ENCODE peak calls at places on chromosomes 11 and 22, in four cellular contexts. Z is fibroblast of mammary gland, B is lung, J is fibroblast of lung. N is an unnamed sample.

GRCh38 chr11:72788250-72788649 is 5.6 kb downstream of the STARD10 start:
- DNase-seq in B (no peak), J (no peak), Z (no peak), N (no peak)

GRCh38 chr11:88293931-88294330 is 43.6 kb downstream of the CTSC start:
- DNase-seq in J (peak; percentile 72), B (no peak), Z (peak; percentile 65), N (no peak)

GRCh38 chr11:26649884-26650283 is 72.0 kb downstream of the SLC5A12 start:
- DNase-seq in Z (peak; percentile 86), B (peak; percentile 65), J (peak; percentile 55), N (peak; percentile 80)

GRCh38 chr11:69295079-69295994 is 1.4 kb downstream of the MYEOV start:
- DNase-seq in J (no peak), Z (no peak), B (no peak), N (no peak)

GRCh38 chr11:109123811-109124787 is 297.9 kb upstream of the C11orf87 start:
- DNase-seq in J (peak; percentile 54), B (no peak), Z (peak; percentile 8), N (peak; percentile 55)

GRCh38 chr11:61152816-61153592 is 8.2 kb downstream of the VPS37C start:
- DNase-seq in J (peak; percentile 86), B (no peak), Z (peak; percentile 54), N (peak; percentile 78)

GRCh38 chr11:86559311-86559945 is 113.0 kb downstream of the ME3 start:
- DNase-seq in J (peak; percentile 89), Z (peak; percentile 90), B (no peak), N (peak; percentile 94)

GRCh38 chr11:132941024-132941646 is 591.2 kb downstream of the OPCML start:
- DNase-seq in B (no peak), Z (peak; percentile 23), J (peak; percentile 26), N (peak; percentile 42)

GRCh38 chr11:86484795-86485166 is 110.1 kb downstream of the CCDC81 start:
- DNase-seq in Z (peak; percentile 27), B (no peak), J (peak; percentile 35), N (no peak)

GRCh38 chr11:84384637-84385227 is 1098.6 kb upstream of the CCDC90B start:
- DNase-seq in B (peak; percentile 33), J (peak; percentile 30), Z (peak; percentile 66), N (peak; percentile 77)

GRCh38 chr22:30790366-30790765 is 95.7 kb downstream of the OSBP2 start:
- DNase-seq in J (peak; percentile 26), B (no peak), Z (peak; percentile 10), N (no peak)

GRCh38 chr11:64081663-64082442 is 46.1 kb downstream of the FLRT1 start:
- DNase-seq in B (no peak), Z (no peak), J (no peak), N (no peak)

GRCh38 chr11:57155838-57156583 is 25.7 kb upstream of the LRRC55 start:
- DNase-seq in B (no peak), Z (no peak), J (no peak), N (peak; percentile 6)

GRCh38 chr22:43253839-43254238 is 66.9 kb upstream of the TTLL12 start:
- DNase-seq in J (no peak), Z (no peak), B (no peak), N (no peak)

GRCh38 chr11:120186799-120187591 is 23.8 kb upstream of the OAF start:
- DNase-seq in Z (peak; percentile 77), J (peak; percentile 59), B (no peak), N (no peak)

GRCh38 chr22:46803031-46803880 is 40.8 kb downstream of the TBC1D22A start:
- DNase-seq in Z (peak; percentile 24), J (peak; percentile 14), B (peak; percentile 65), N (peak; percentile 24)

GRCh38 chr22:39309364-39309861 is 10.0 kb downstream of the RPL3 start:
- DNase-seq in Z (no peak), B (no peak), J (no peak), N (no peak)
- TF ChIP-seq CTCF in Z (peak; percentile 27), B (no peak), J (peak; percentile 9), N (peak; percentile 15)

DNA sequence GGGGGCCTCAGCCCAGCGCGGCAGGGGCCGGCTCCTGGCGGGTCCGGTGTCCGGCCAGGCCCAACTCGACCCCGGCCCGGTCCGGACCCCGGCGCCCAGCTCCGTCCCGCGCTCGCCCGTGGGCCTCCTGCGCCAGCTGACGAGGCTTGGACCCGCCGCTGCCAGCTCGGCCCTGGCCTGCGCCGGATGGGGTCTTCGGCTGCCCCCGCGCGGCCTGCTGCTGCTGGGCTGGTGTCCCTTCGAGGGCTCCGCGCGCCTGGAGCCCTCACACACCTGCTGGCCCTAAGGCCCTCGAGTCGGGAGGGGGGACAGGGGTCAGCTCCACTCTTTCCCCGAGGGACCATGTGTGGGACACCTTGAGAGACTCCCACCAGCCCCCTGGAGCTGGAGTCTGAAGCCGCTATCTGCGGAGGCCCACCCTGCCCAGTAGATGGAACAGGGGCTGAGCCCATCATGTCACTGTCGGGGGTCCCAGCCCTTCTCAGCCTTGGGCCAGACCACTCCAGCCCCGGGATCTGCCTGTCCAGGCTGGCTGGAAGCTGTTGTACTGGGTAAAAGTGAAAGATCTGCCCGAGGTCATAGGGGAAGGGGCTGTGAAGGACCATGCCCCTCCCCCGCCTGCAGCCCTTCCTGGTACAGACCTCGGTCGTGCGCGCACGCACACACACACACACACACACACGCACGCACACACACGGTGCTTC is 768 bp upstream of the CDKN1C start:
- DNase-seq in Z (peak; percentile 13), B (no peak), J (peak; percentile 35), N (peak; percentile 13)
- H3K4me3 ChIP-seq in Z (no peak overlapping the region), B (peak overlapping the region; percentile 5), J (no peak overlapping the region), N (peak overlapping the region; percentile 40)

DNA sequence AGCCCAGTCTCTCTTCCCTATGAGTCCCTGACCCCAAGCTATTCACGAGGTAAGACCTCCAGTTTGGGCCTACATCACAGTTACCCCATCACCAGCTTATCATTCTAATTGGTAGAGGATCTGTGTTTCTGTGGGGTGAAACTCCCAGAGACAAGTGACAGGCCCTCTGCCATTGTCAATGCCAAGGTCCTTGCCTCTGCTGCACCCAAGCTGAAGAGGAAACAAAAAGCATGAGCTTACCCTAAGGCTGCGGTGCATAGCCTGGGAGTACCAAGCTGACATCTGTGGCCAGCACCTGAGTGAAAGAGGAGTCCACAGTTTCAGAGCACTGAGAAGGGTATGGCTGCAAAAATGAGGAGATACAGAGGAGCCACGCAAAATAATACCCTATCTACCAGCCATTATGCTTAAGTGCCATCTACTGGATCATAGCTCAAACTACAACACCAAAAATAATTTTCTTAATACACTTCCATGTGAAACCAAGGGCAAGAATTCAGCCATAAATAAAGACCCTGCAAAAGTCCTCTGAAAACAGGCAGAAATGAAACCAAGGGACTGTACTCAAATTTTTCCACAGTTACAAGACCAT is 62.3 kb upstream of the ANO5 start:
- DNase-seq in Z (no peak), J (no peak), B (no peak), N (no peak)
- TF ChIP-seq CTCF in Z (peak; percentile 8), J (no peak), B (no peak), N (no peak)

DNA sequence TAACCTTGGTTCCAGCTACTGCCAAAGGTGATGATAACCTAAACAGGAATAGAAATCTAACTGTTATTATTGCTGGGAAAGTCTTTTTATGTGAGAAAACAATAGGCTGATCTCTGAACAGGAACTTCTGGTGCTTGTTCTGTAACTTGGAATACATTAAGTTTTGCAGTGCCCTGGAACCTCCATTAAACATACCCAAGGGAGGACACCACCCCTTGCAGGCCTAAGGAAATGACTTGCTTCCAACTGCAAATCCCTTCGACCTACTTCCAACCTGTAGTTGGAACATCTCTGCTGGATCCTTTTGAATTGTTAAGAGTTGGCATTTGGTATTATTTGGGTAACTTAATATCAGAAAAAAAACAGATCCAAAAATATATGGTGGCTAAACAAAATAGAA is 188.4 kb upstream of the API5 start:
- DNase-seq in Z (no peak), J (no peak), B (no peak), N (no peak)
- H3K4me3 ChIP-seq in Z (no peak overlapping the region), J (no peak overlapping the region), B (no peak overlapping the region), N (no peak overlapping the region)

GRCh38 chr22:37331811-37332536 is 49.7 kb downstream of the CYTH4 start:
- DNase-seq in Z (no peak), J (no peak), B (no peak), N (no peak)

GRCh38 chr22:37329239-37330140 is 47.2 kb downstream of the CYTH4 start:
- DNase-seq in Z (peak; percentile 83), J (peak; percentile 62), B (no peak), N (no peak)

GRCh38 chr22:37328017-37328416 is 45.7 kb downstream of the CYTH4 start:
- DNase-seq in Z (peak; percentile 92), J (peak; percentile 92), B (no peak), N (peak; percentile 56)

GRCh38 chr22:37331034-37331428 is 48.7 kb downstream of the CYTH4 start:
- DNase-seq in J (peak; percentile 79), Z (peak; percentile 78), B (no peak), N (peak; percentile 51)

GRCh38 chr22:37330200-37331033 is 48.1 kb downstream of the CYTH4 start:
- DNase-seq in B (no peak), J (peak; percentile 91), Z (peak; percentile 93), N (peak; percentile 61)
- TF ChIP-seq CTCF in B (no peak), J (no peak), Z (peak; percentile 30), N (no peak)

GRCh38 chr22:18145676-18146388 is 4.1 kb upstream of the USP18 start:
- DNase-seq in J (no peak), Z (no peak), B (peak; percentile 36), N (no peak)
- H3K4me3 ChIP-seq in J (no peak overlapping the region), Z (no peak overlapping the region), B (no peak overlapping the region), N (no peak overlapping the region)

GRCh38 chr11:44324222-44324621 is 14.3 kb upstream of the ALX4 start:
- DNase-seq in B (no peak), J (no peak), Z (no peak), N (no peak)

GRCh38 chr11:44325698-44326097 is 15.8 kb upstream of the ALX4 start:
- DNase-seq in J (no peak), B (no peak), Z (no peak), N (no peak)

GRCh38 chr11:44324787-44325525 is 15.0 kb upstream of the ALX4 start:
- DNase-seq in Z (no peak), J (no peak), B (no peak), N (no peak)

GRCh38 chr11:44327730-44328691 is 18.1 kb upstream of the ALX4 start:
- DNase-seq in Z (no peak), B (no peak), J (no peak), N (no peak)

GRCh38 chr11:44326615-44327475 is 16.9 kb upstream of the ALX4 start:
- DNase-seq in B (no peak), J (no peak), Z (peak; percentile 31), N (no peak)
- TF ChIP-seq CTCF in B (no peak), J (no peak), Z (no peak), N (peak; percentile 6)

DNA sequence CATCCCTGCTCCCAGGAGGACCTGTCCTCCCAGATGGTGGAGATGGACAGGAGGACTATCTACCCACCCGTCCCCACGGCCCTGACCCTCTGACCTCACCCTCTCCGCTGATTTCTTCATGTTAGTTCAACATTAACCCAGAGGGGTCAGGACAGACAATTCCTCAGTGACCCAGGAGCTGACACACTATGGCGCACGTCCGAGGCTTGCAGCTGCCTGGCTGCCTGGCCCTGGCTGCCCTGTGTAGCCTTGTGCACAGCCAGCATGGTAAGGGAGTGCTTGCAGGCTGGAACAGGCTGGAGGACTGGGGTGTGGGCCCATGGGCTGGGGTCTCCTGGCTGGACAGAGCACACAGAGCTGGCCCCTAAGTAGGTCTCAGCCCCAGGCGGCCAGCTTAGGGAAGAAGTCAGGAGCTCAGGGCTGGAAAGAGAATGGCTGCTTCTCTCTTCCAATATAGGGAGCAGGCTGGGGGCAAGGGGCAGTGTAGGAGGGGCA is at the start of gene F2:
- DNase-seq in Z (no peak), B (no peak), J (no peak), N (no peak)
- H3K4me3 ChIP-seq in Z (no peak within 1 kb of the TSS), B (no peak within 1 kb of the TSS), J (no peak within 1 kb of the TSS), N (no peak within 1 kb of the TSS)

N was measured in fibroblast of the aortic adventitia.